ENCODE peak calls at places on chromosomes 5 and 9, in seven cellular contexts. J is H9, W is mesendoderm, S is IMR-90, G is trophoblast cell, F is neuronal stem cell, K is H1. Z is an unnamed sample.
A peak's percentile ranks its signal among the peaks of the same experiment; 100 is the strongest.

GRCh38 chr5:2751592-2752021 is at the start of gene IRX2:
- DNase-seq in J (peak; percentile 95), W (peak; percentile 96), S (peak; percentile 59), G (peak; percentile 90), F (peak; percentile 94), K (peak; percentile 90), Z (no peak)

GRCh38 chr5:159442210-159442850 is 112.0 kb upstream of the IL12B start:
- DNase-seq in J (peak; percentile 59), W (peak; percentile 80), S (peak; percentile 23), G (no peak), F (no peak), K (peak; percentile 52), Z (peak; percentile 32)

GRCh38 chr9:121770415-121771273 is 119.2 kb downstream of the DAB2IP start:
- DNase-seq in J (no peak), W (no peak), S (peak; percentile 84), G (no peak), F (no peak), K (no peak), Z (peak; percentile 62)

GRCh38 chr5:39192449-39193160 is 26.8 kb downstream of the FYB1 start:
- DNase-seq in J (no peak), W (no peak), S (no peak), G (peak; percentile 61), F (no peak), K (no peak), Z (no peak)

GRCh38 chr9:19148170-19148569 is 20.9 kb upstream of the PLIN2 start:
- DNase-seq in J (no peak), W (no peak), S (no peak), G (no peak), F (no peak), K (no peak), Z (no peak)

GRCh38 chr9:89498845-89499480 is 1.1 kb upstream of the SEMA4D start:
- DNase-seq in J (no peak), W (no peak), S (no peak), G (no peak), F (no peak), K (no peak), Z (no peak)

GRCh38 chr5:108748010-108748353 is 285 bp downstream of the FER start:
- DNase-seq in J (no peak), W (no peak), S (no peak), G (no peak), F (no peak), K (no peak), Z (no peak)

GRCh38 chr9:35350212-35350611 is 139.7 kb upstream of the RUSC2 start:
- DNase-seq in J (no peak), W (no peak), S (no peak), G (no peak), F (no peak), K (no peak), Z (no peak)

GRCh38 chr5:137415231-137415681 is 83.9 kb downstream of the SPOCK1 start:
- DNase-seq in J (no peak), W (no peak), S (peak; percentile 70), G (peak; percentile 22), F (no peak), K (no peak), Z (no peak)

GRCh38 chr5:68046445-68046844 is 169.1 kb upstream of the PIK3R1 start:
- DNase-seq in J (no peak), W (peak; percentile 14), S (peak; percentile 98), G (peak; percentile 96), F (no peak), K (no peak), Z (peak; percentile 98)

GRCh38 chr5:132655821-132656773 is 1.9 kb upstream of the IL13 start:
- DNase-seq in J (peak; percentile 55), W (no peak), S (no peak), G (peak; percentile 28), F (peak; percentile 15), K (peak; percentile 72), Z (peak; percentile 18)

GRCh38 chr5:177003649-177004048 is 2.9 kb downstream of the UIMC1 start:
- DNase-seq in J (no peak), W (no peak), S (no peak), G (no peak), F (no peak), K (no peak), Z (no peak)

GRCh38 chr9:81968026-81968425 is 20.5 kb upstream of the SPATA31D1 start:
- DNase-seq in J (no peak), W (no peak), S (no peak), G (no peak), F (no peak), K (no peak), Z (no peak)

GRCh38 chr9:81969971-81970370 is 18.6 kb upstream of the SPATA31D1 start:
- DNase-seq in J (no peak), W (peak; percentile 32), S (peak; percentile 39), G (no peak), F (no peak), K (no peak), Z (no peak)

DNA sequence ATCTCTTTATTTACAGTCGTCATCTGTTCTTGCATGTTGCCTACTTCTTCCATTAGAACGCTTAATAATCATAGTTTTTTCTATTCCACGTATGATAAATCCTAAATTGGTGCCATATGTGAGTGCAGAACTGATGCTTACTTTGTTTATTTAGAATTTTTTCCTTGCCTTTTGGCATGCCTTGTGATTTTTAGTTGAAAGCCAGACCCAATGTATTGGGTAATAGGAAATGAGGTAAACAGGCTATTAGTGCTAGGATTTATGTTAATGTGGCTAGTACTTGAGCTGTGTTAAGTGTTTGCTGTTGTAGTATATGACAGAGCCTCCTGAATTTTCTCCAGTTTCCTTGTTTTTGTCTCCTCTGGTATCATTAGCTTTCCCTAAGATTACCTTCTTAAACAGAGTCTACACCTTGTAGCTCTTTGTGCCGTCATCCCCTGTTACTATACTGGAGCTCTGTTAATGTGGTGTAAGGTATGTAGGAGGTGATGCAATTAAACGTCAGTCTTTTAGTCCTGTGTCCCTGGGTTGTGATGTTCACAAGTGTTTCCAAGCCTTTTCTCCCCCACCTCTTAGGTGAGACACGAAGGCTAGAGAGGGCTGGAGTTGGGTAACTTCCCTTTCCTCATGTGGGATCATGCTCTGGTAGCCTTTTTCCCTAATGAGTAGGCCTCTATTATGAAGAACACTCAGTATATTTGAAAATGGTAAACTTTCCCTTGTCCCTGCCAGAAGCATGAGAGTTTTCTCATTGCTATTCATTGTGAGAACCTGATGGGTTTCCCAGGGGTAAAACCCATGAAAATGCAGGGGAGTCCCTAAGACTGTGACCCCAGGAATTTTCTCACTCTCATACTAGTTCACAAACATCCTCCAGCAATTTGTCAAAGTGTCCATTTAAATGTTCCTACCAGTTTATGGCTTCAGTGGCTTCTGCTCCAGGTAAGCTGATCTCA is 21.2 kb downstream of the SPATA31D3 start:
- DNase-seq in J (no peak), W (peak; percentile 47), S (peak; percentile 15), G (no peak), F (no peak), K (no peak), Z (peak; percentile 69)
- H3K4ac ChIP-seq in J (no peak overlapping the region), W (no peak overlapping the region), S (no peak overlapping the region), G (no peak overlapping the region), F (no peak overlapping the region), K (no peak overlapping the region), Z (no peak overlapping the region)

DNA sequence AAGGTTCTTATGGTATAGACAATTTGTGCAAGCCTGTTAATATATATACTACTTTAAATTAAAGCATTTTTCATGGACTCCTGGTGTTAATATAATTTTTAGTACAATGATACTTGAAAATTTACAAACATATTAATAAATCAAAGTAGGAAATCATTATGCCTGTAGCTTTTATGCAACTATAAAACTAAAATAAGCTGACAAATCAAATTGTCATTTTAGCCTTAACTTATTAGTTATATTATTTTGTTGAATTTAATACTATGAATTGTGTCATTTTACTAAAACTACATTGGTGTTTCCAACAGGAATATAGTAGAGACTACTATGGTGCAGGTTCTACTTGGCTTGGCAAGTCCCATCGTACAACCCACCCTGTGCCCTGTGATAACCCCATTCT is 96.0 kb downstream of the MED10 start:
- DNase-seq in J (no peak), W (no peak), S (no peak), G (no peak), F (no peak), K (no peak), Z (no peak)
- H3K4ac ChIP-seq in J (no peak overlapping the region), W (no peak overlapping the region), S (no peak overlapping the region), G (no peak overlapping the region), F (no peak overlapping the region), K (no peak overlapping the region), Z (no peak overlapping the region)

DNA sequence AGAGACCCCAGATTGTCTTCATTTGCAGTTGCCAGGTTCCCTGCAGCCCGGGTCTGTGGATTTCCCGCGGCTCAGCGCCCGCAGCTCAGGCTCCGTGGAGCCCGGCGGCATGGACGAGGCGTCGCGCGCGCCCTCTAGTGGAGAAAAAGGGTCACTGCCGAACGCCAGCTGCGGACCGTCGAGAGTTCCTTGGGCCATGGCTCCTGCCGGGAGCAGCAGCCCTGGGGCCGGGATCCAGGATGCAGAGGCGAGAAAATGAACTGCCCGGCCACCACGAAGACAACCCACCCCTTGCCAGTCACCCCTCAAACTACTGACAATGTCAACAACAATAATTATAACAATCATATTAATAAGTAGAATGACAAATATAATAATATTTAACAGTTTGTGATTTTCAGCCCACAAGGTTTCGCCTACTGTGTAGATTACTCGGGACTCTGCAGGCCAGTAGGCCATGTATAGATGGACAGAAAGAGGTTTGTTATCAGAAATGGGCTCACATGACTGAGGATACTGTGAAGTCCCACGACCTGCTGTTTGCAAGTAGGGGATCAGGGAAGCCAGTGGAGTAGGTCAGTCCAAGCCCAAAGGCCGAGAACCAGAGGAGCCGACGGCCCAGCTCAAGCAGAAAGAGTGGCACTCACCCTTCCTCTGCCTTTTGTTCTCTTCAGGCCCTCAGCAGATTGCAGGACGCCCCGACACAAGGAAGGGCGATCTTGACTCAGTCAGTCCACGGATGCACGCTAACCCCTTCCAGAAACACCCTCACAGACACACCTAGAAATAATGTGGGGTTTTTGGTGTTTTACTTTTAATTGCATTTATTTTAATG is 43.1 kb downstream of the BOD1 start:
- DNase-seq in J (peak; percentile 81), W (peak; percentile 65), S (peak; percentile 49), G (peak; percentile 80), F (peak; percentile 76), K (peak; percentile 95), Z (peak; percentile 69)
- H3K4ac ChIP-seq in J (no peak overlapping the region), W (no peak overlapping the region), S (peak overlapping the region; percentile 89), G (no peak overlapping the region), F (no peak overlapping the region), K (no peak overlapping the region), Z (no peak overlapping the region)

GRCh38 chr9:69016366-69017096 is 2.6 kb upstream of the PRKACG start:
- DNase-seq in J (no peak), W (no peak), S (no peak), G (no peak), F (no peak), K (no peak), Z (no peak)

GRCh38 chr9:69014013-69014412 is at the start of gene PRKACG:
- DNase-seq in J (no peak), W (no peak), S (no peak), G (no peak), F (no peak), K (no peak), Z (no peak)

GRCh38 chr9:69012690-69013403 is 1.1 kb downstream of the PRKACG start:
- DNase-seq in J (no peak), W (no peak), S (no peak), G (no peak), F (no peak), K (no peak), Z (no peak)

GRCh38 chr9:69009708-69010107 is 4.2 kb downstream of the PRKACG start:
- DNase-seq in J (no peak), W (no peak), S (no peak), G (no peak), F (no peak), K (no peak), Z (no peak)

DNA sequence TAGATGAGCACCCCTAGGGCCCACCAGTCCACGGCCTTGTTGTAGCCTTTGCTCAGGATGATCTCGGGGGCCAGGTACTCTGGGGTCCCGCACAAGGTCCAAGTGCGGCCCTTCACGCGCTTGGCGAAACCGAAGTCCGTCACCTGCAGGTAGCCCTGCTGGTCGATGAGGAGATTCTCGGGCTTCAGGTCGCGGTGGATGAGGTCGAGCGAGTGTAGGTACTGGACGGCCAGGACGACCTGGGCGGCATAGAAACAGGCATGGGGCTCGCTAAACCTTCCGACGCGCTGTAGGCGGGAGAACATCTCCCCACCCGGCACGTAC is 547 bp downstream of the PRKACG start:
- DNase-seq in J (no peak), W (no peak), S (no peak), G (peak; percentile 6), F (no peak), K (no peak), Z (no peak)
- H3K4ac ChIP-seq in J (no peak overlapping the region), W (no peak overlapping the region), S (no peak overlapping the region), G (no peak overlapping the region), F (no peak overlapping the region), K (peak overlapping the region; percentile 49), Z (no peak overlapping the region)